ENCODE peak calls at places on chromosomes 5 and 9, in six cellular contexts. B, K, L, S, J and V are unnamed samples. For H3K79me1, the result is how much of the 10 kb centered on the place peaks cover.

GRCh38 chr9:99040911-99041582 is 63.9 kb upstream of the TGFBR1 start:
- DNase-seq in B (no peak), S (no peak), L (peak), J (peak), K (no peak), V (peak)

GRCh38 chr5:91339053-91339710 is 43.9 kb downstream of the ARRDC3 start:
- DNase-seq in K (no peak), L (peak), J (no peak), B (no peak), S (peak), V (no peak)

GRCh38 chr5:5665225-5666075 is 243.0 kb downstream of the ICE1 start:
- DNase-seq in L (no peak), J (no peak), B (no peak), K (no peak), S (no peak), V (no peak)

GRCh38 chr9:126957687-126958053 is 43.1 kb downstream of the RALGPS1 start:
- DNase-seq in L (peak), S (no peak), B (no peak), J (no peak), K (no peak), V (peak)

GRCh38 chr9:129166962-129167557 is 11.0 kb downstream of the IER5L start:
- DNase-seq in J (peak), S (no peak), L (peak), K (peak), B (no peak), V (peak)

GRCh38 chr5:80238078-80238477 is 17.8 kb downstream of the SERINC5 start:
- DNase-seq in S (no peak), B (no peak), J (no peak), K (no peak), L (no peak), V (no peak)

GRCh38 chr5:127053049-127053448 is 20.3 kb downstream of the C5orf63 start:
- DNase-seq in K (no peak), B (no peak), S (no peak), L (no peak), J (no peak), V (no peak)

GRCh38 chr9:76882686-76883085 is 23.2 kb downstream of the PRUNE2 start:
- DNase-seq in S (no peak), L (no peak), K (no peak), B (no peak), J (no peak), V (no peak)

GRCh38 chr9:14343948-14344547 is 30.1 kb upstream of the NFIB start:
- DNase-seq in B (no peak), L (no peak), S (no peak), K (no peak), J (no peak), V (no peak)

GRCh38 chr5:127934791-127935256 is 148.7 kb upstream of the SLC12A2 start:
- DNase-seq in K (peak), B (peak), S (peak), J (peak), L (peak), V (peak)

GRCh38 chr5:103522586-103522985 is 40.0 kb downstream of the NUDT12 start:
- DNase-seq in B (no peak), S (no peak), J (no peak), L (no peak), K (no peak), V (peak)

GRCh38 chr9:116287721-116288120 is 134.1 kb downstream of the PAPPA start:
- DNase-seq in J (no peak), L (peak), B (no peak), S (no peak), K (no peak), V (no peak)

GRCh38 chr5:115246361-115246991 is 16.2 kb downstream of the PGGT1B start:
- DNase-seq in J (no peak), K (no peak), L (peak), B (peak), S (no peak), V (peak)

GRCh38 chr9:137365552-137366444 is 57.2 kb downstream of the EXD3 start:
- DNase-seq in J (no peak), B (no peak), L (no peak), S (no peak), K (no peak), V (no peak)

GRCh38 chr9:86975086-86975485 is 27.8 kb upstream of the GAS1 start:
- DNase-seq in J (no peak), S (no peak), K (no peak), L (no peak), B (no peak), V (no peak)

GRCh38 chr5:116013207-116013777 is 19.0 kb upstream of the ARL14EPL start:
- DNase-seq in J (no peak), B (no peak), K (no peak), S (no peak), L (peak), V (no peak)

GRCh38 chr9:137761032-137761431 is 116.5 kb upstream of the CACNA1B start:
- DNase-seq in K (no peak), B (no peak), J (no peak), L (no peak), S (no peak), V (no peak)

GRCh38 chr5:90342576-90342975 is 67.0 kb downstream of the CETN3 start:
- DNase-seq in L (no peak), B (no peak), S (no peak), K (no peak), J (no peak), V (no peak)

GRCh38 chr5:140318778-140319177 is 15.9 kb upstream of the PFDN1 start:
- DNase-seq in K (no peak), J (no peak), S (no peak), B (no peak), L (no peak), V (no peak)

GRCh38 chr9:137128158-137129088 is 10.5 kb upstream of the GRIN1 start:
- DNase-seq in J (no peak), S (no peak), B (no peak), K (no peak), L (no peak), V (no peak)

GRCh38 chr5:2163940-2164490 is 281.3 kb upstream of the IRX4 start:
- DNase-seq in J (no peak), K (no peak), S (no peak), L (no peak), B (no peak), V (no peak)

GRCh38 chr9:104863180-104863883 is 64.6 kb downstream of the ABCA1 start:
- DNase-seq in J (no peak), S (no peak), B (peak), K (peak), L (peak), V (peak)

GRCh38 chr5:106959447-106959846 is 711.3 kb downstream of the EFNA5 start:
- DNase-seq in L (no peak), B (no peak), J (no peak), K (no peak), S (no peak), V (no peak)

GRCh38 chr5:42583322-42583721 is 160.1 kb downstream of the GHR start:
- DNase-seq in S (no peak), K (peak), B (peak), L (peak), J (peak), V (peak)

GRCh38 chr9:127130661-127131538 is 8.5 kb upstream of the ANGPTL2 start:
- DNase-seq in B (no peak), S (no peak), K (no peak), L (peak), J (peak), V (peak)

GRCh38 chr5:75050415-75050814 is 1.9 kb downstream of the GCNT4 start:
- DNase-seq in J (no peak), S (no peak), K (peak), L (no peak), B (no peak), V (peak)

GRCh38 chr5:137605377-137605776 is 106.3 kb upstream of the SPOCK1 start:
- DNase-seq in K (no peak), B (no peak), J (no peak), S (no peak), L (no peak), V (no peak)

GRCh38 chr9:38004809-38005560 is 64.0 kb downstream of the SHB start:
- DNase-seq in K (no peak), L (no peak), B (no peak), J (no peak), S (no peak), V (no peak)
- H3K79me1 ChIP-seq in K (under half), L (half or more), B (under half), J (under half), S (under half), V (under half)

DNA sequence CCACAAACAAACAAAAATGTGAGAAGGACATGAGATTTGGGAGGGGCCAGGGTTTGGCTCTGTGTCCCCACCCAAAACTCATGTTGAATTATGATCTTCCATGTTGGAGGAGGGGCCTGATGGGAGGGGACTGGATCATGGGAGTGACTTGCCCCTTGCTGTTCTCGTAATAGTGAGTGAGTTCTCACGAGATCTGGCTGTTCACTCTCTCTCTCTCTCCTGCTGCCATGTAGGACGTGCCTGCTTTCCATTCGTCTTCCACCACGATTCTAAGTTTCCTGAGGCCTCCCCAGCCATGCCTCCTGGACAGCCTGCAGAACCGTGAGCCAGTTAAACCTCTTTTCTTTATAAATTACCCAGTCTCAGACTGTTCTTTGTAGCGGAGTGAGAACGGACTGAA is 118.7 kb downstream of the RXRA start:
- DNase-seq in S (no peak), K (no peak), B (no peak), L (no peak), J (no peak), V (no peak)
- H3K14ac ChIP-seq in S (no peak), K (no peak), B (no peak), L (no peak), J (no peak), V (no peak)

GRCh38 chr5:180352976-180353225 is 235 bp downstream of the GFPT2 start:
- DNase-seq in L (no peak), S (no peak), K (no peak), B (no peak), J (no peak), V (no peak)
- H3K4ac ChIP-seq in L (no peak), S (no peak), K (no peak), B (peak), J (no peak), V (no peak)

GRCh38 chr9:121750715-121751623 is 99.5 kb downstream of the DAB2IP start:
- DNase-seq in L (no peak), B (no peak), K (no peak), S (no peak), J (no peak), V (no peak)
- H3K79me1 ChIP-seq in L (half or more), B (under half), K (under half), S (under half), J (under half), V (half or more)

GRCh38 chr5:72255237-72255636 is 64.8 kb downstream of the MRPS27 start:
- DNase-seq in J (no peak), B (no peak), K (no peak), L (no peak), S (no peak), V (no peak)
- H3K14ac ChIP-seq in J (no peak), B (no peak), K (no peak), L (no peak), S (no peak), V (no peak)

DNA sequence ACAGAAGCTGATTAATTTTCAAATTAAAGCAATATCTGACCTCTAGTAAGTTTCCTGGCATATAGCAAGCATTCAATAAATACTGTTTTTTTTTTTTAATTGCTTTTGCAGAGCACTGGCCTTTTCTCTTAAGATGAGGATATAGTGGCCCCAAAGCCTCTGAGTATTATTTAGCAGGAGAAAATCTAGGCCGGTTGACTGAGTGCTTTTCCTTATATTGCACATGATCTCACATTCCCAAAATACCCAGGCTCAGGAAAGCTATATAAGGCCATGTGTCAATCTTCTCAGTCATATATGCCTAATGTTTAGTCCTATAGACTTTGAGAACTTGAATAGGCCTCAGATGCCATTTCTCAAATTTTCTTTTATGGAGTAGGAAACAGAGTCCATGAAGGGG is 183.4 kb downstream of the NTRK2 start:
- DNase-seq in L (no peak), J (no peak), B (no peak), K (no peak), S (no peak), V (no peak)
- H3K4ac ChIP-seq in L (no peak), J (no peak), B (no peak), K (no peak), S (no peak), V (no peak)